ENCODE peak calls at places on chromosomes 13 and 19, in ten cellular contexts. E, H, B, F, M, V, J, O, L and Y are unnamed samples.

GRCh38 chr13:36904219-36904618 is 15.8 kb downstream of the SMAD9 start:
- DNase-seq in O (no peak), J (peak), V (peak), E (no peak), M (no peak), H (no peak), L (no peak), B (no peak), F (no peak), Y (no peak)

GRCh38 chr13:99124695-99125334 is 75.8 kb upstream of the UBAC2 start:
- DNase-seq in V (peak), F (no peak), B (peak), J (no peak), O (no peak), L (peak), E (peak), H (no peak), M (peak), Y (peak)

GRCh38 chr13:45219938-45220375 is 19.1 kb upstream of the KCTD4 start:
- DNase-seq in M (peak), B (peak), E (peak), L (no peak), O (no peak), H (no peak), F (no peak), J (peak), V (no peak), Y (peak)

GRCh38 chr19:13181747-13182388 is 31.7 kb downstream of the IER2 start:
- DNase-seq in J (peak), F (no peak), E (peak), O (peak), B (peak), L (no peak), M (no peak), V (no peak), H (peak), Y (no peak)

GRCh38 chr13:112240076-112240475 is 136.1 kb upstream of the SPACA7 start:
- DNase-seq in F (no peak), H (peak), M (no peak), L (no peak), O (peak), B (no peak), E (no peak), V (no peak), J (no peak), Y (no peak)

GRCh38 chr19:51724543-51724942 is 752 bp upstream of the HAS1 start:
- DNase-seq in E (no peak), B (no peak), H (no peak), J (no peak), M (no peak), L (no peak), O (peak), V (no peak), F (no peak), Y (no peak)

GRCh38 chr19:50644315-50644915 is 4.7 kb upstream of the SYT3 start:
- DNase-seq in F (no peak), M (no peak), B (no peak), H (no peak), V (no peak), E (no peak), L (no peak), J (no peak), O (no peak), Y (no peak)

GRCh38 chr19:801861-802496 is 4.7 kb downstream of the PTBP1 start:
- DNase-seq in M (no peak), O (peak), H (no peak), V (no peak), J (peak), E (no peak), L (no peak), F (no peak), B (no peak), Y (peak)

GRCh38 chr13:74774252-74774651 is 640.0 kb upstream of the KLF12 start:
- DNase-seq in H (no peak), F (no peak), B (no peak), L (no peak), O (no peak), E (no peak), J (no peak), M (no peak), V (no peak), Y (peak)

GRCh38 chr19:31164666-31165265 is 184.5 kb downstream of the TSHZ3 start:
- DNase-seq in J (no peak), V (no peak), L (no peak), O (no peak), H (no peak), F (no peak), B (no peak), E (no peak), M (no peak), Y (no peak)

GRCh38 chr13:111639994-111640393 is 319.6 kb downstream of the TEX29 start:
- DNase-seq in J (no peak), H (no peak), V (no peak), E (no peak), L (no peak), O (no peak), B (no peak), M (no peak), F (no peak), Y (no peak)

GRCh38 chr13:41905600-41906254 is 55.2 kb downstream of the VWA8 start:
- DNase-seq in H (no peak), F (no peak), O (no peak), V (peak), E (peak), M (no peak), J (no peak), L (peak), B (no peak), Y (peak)

GRCh38 chr19:4337906-4338440 is 654 bp downstream of the STAP2 start:
- DNase-seq in E (no peak), J (no peak), V (peak), M (no peak), F (no peak), B (no peak), H (no peak), O (no peak), L (no peak), Y (peak)

GRCh38 chr19:38263696-38264485 is 482 bp upstream of the SPINT2 start:
- DNase-seq in V (peak), E (no peak), O (peak), H (no peak), M (no peak), J (peak), B (no peak), F (peak), L (peak), Y (peak)

GRCh38 chr13:30234763-30235162 is 72.6 kb downstream of the KATNAL1 start:
- DNase-seq in E (no peak), M (no peak), H (no peak), V (no peak), O (no peak), J (no peak), F (no peak), B (no peak), L (no peak), Y (no peak)

GRCh38 chr13:50635504-50635903 is 208.0 kb downstream of the DLEU7 start:
- DNase-seq in F (no peak), E (peak), M (no peak), H (peak), J (peak), V (no peak), B (no peak), L (no peak), O (no peak), Y (peak)

GRCh38 chr19:19602136-19602712 is 16.3 kb downstream of the PBX4 start:
- DNase-seq in V (no peak), H (no peak), O (no peak), B (no peak), F (no peak), L (peak), J (no peak), E (no peak), M (no peak), Y (no peak)

GRCh38 chr13:37621811-37622361 is 23.3 kb upstream of the POSTN start:
- DNase-seq in V (no peak), F (no peak), J (no peak), H (no peak), E (no peak), O (no peak), M (no peak), L (no peak), B (peak), Y (no peak)

GRCh38 chr13:95677564-95678386 is 836 bp downstream of the DNAJC3 start:
- DNase-seq in V (no peak), B (no peak), M (peak), H (peak), O (no peak), J (no peak), L (no peak), F (no peak), E (peak), Y (peak)

GRCh38 chr13:41236369-41236768 is 27.0 kb downstream of the MTRF1 start:
- DNase-seq in E (no peak), H (no peak), O (no peak), V (no peak), F (no peak), M (no peak), B (no peak), J (no peak), L (no peak), Y (no peak)

GRCh38 chr13:67273001-67273400 is 42.9 kb upstream of the PCDH9 start:
- DNase-seq in O (no peak), M (no peak), L (no peak), B (no peak), F (no peak), E (no peak), V (no peak), J (no peak), H (no peak), Y (no peak)

GRCh38 chr13:65606622-65607021 is 1623.5 kb downstream of the PCDH9 start:
- DNase-seq in E (no peak), H (no peak), J (no peak), L (no peak), B (no peak), M (no peak), O (no peak), F (no peak), V (no peak), Y (no peak)

GRCh38 chr19:40241125-40241808 is 14.8 kb upstream of the CCNP start:
- DNase-seq in L (no peak), V (no peak), E (no peak), O (no peak), F (no peak), J (no peak), H (no peak), M (no peak), B (no peak), Y (no peak)